ENCODE peak calls at places on chromosomes 12 and 14, in six cellular contexts. H is fibroblast of mammary gland; I is substantia nigra; Z is DMS153; T is activated CD4-positive, alpha-beta T cell treated with anti-CD3 and anti-CD28 coated beads, Interleukin-2, amount 50 U/mL, for 24 hours; P is H7. L is an unnamed sample.

GRCh38 chr12:107749094-107749493 is 11.8 kb downstream of the PRDM4 start:
- DNase-seq in H (peak), I (no peak), Z (no peak), T (no peak), P (no peak), L (peak)

GRCh38 chr14:74429221-74429691 is 3.2 kb upstream of the SYNDIG1L start:
- DNase-seq in H (no peak), I (no peak), Z (no peak), T (no peak), P (peak), L (no peak)

GRCh38 chr12:10968765-10969456 is 17.8 kb downstream of the TAS2R50 start:
- DNase-seq in H (peak), I (no peak), Z (no peak), T (no peak), P (no peak), L (peak)

GRCh38 chr14:68662395-68662794 is 130.5 kb downstream of the ZFP36L1 start:
- DNase-seq in H (peak), I (no peak), Z (no peak), T (no peak), P (no peak), L (peak)

GRCh38 chr14:34120185-34120977 is 169.5 kb upstream of the EGLN3 start:
- DNase-seq in H (peak), I (no peak), Z (peak), T (no peak), P (no peak), L (no peak)

GRCh38 chr12:29580971-29581370 is 83.5 kb upstream of the OVCH1 start:
- DNase-seq in H (no peak), I (no peak), Z (no peak), T (no peak), P (no peak), L (no peak)

GRCh38 chr12:132429932-132430643 is 59.9 kb upstream of the FBRSL1 start:
- DNase-seq in H (no peak), I (no peak), Z (peak), T (no peak), P (peak), L (no peak)

GRCh38 chr12:59122784-59123183 is 202.5 kb upstream of the LRIG3 start:
- DNase-seq in H (no peak), I (no peak), Z (no peak), T (no peak), P (no peak), L (peak)

GRCh38 chr14:85487215-85487614 is 42.7 kb upstream of the FLRT2 start:
- DNase-seq in H (peak), I (no peak), Z (no peak), T (no peak), P (no peak), L (peak)